ENCODE peak calls at places on chromosomes 4 and X, in ten cellular contexts. One of them, this sample, is unnamed.
A peak's percentile ranks its signal among the peaks of the same experiment; 100 is the strongest.

GRCh38 chr4:152229782-152230289 is 306.1 kb downstream of the FBXW7 start:
- DNase-seq in mesothelial cell of epicardium: no peak
- DNase-seq in H9: peak; percentile 51
- DNase-seq in body of pancreas: no peak
- DNase-seq in GM06990: no peak
- DNase-seq in lower leg skin: no peak
- DNase-seq in astrocyte: no peak
- DNase-seq in glutamatergic neuron: no peak
- DNase-seq in RWPE1: no peak
- DNase-seq in heart right ventricle: no peak
- DNase-seq in this sample: no peak

GRCh38 chr4:60201052-60201673 is 999.0 kb upstream of the ADGRL3 start:
- DNase-seq in lower leg skin: no peak
- DNase-seq in H9: peak; percentile 38
- DNase-seq in GM06990: peak; percentile 7
- DNase-seq in mesothelial cell of epicardium: peak; percentile 26
- DNase-seq in body of pancreas: peak; percentile 64
- DNase-seq in astrocyte: peak; percentile 14
- DNase-seq in RWPE1: peak; percentile 32
- DNase-seq in heart right ventricle: peak; percentile 13
- DNase-seq in glutamatergic neuron: peak; percentile 69
- DNase-seq in this sample: no peak

GRCh38 chrX:102846544-102847236 is 90.4 kb upstream of the RAB40AL start:
- DNase-seq in mesothelial cell of epicardium: no peak
- DNase-seq in body of pancreas: no peak
- DNase-seq in glutamatergic neuron: no peak
- DNase-seq in GM06990: no peak
- DNase-seq in astrocyte: peak; percentile 62
- DNase-seq in RWPE1: peak; percentile 7
- DNase-seq in heart right ventricle: no peak
- DNase-seq in lower leg skin: no peak
- DNase-seq in H9: no peak
- DNase-seq in this sample: no peak

GRCh38 chrX:130155564-130155963 is 10.1 kb downstream of the AIFM1 start:
- DNase-seq in body of pancreas: no peak
- DNase-seq in glutamatergic neuron: no peak
- DNase-seq in GM06990: no peak
- DNase-seq in RWPE1: no peak
- DNase-seq in heart right ventricle: no peak
- DNase-seq in lower leg skin: no peak
- DNase-seq in mesothelial cell of epicardium: no peak
- DNase-seq in H9: no peak
- DNase-seq in astrocyte: peak; percentile 51
- DNase-seq in this sample: no peak

GRCh38 chr4:107349732-107350131 is 313.6 kb upstream of the DKK2 start:
- DNase-seq in mesothelial cell of epicardium: no peak
- DNase-seq in body of pancreas: no peak
- DNase-seq in GM06990: no peak
- DNase-seq in RWPE1: no peak
- DNase-seq in astrocyte: no peak
- DNase-seq in H9: no peak
- DNase-seq in glutamatergic neuron: no peak
- DNase-seq in heart right ventricle: no peak
- DNase-seq in lower leg skin: no peak
- DNase-seq in this sample: no peak

GRCh38 chrX:53918697-53919096 is 125.6 kb downstream of the PHF8 start:
- DNase-seq in glutamatergic neuron: no peak
- DNase-seq in body of pancreas: peak; percentile 12
- DNase-seq in astrocyte: peak; percentile 6
- DNase-seq in lower leg skin: no peak
- DNase-seq in H9: no peak
- DNase-seq in GM06990: no peak
- DNase-seq in heart right ventricle: no peak
- DNase-seq in mesothelial cell of epicardium: no peak
- DNase-seq in RWPE1: no peak
- DNase-seq in this sample: no peak

GRCh38 chrX:103941201-103941975 is 21.0 kb upstream of the TMSB15B start:
- DNase-seq in astrocyte: peak; percentile 27
- DNase-seq in lower leg skin: no peak
- DNase-seq in H9: no peak
- DNase-seq in RWPE1: peak; percentile 13
- DNase-seq in mesothelial cell of epicardium: no peak
- DNase-seq in glutamatergic neuron: no peak
- DNase-seq in heart right ventricle: no peak
- DNase-seq in body of pancreas: no peak
- DNase-seq in GM06990: no peak
- DNase-seq in this sample: no peak

GRCh38 chrX:128818690-128819089 is 704.6 kb downstream of the SMARCA1 start:
- DNase-seq in lower leg skin: no peak
- DNase-seq in GM06990: no peak
- DNase-seq in H9: no peak
- DNase-seq in body of pancreas: no peak
- DNase-seq in astrocyte: no peak
- DNase-seq in heart right ventricle: no peak
- DNase-seq in mesothelial cell of epicardium: no peak
- DNase-seq in RWPE1: no peak
- DNase-seq in glutamatergic neuron: no peak
- DNase-seq in this sample: no peak

GRCh38 chr4:128570380-128570779 is 239.1 kb upstream of the JADE1 start:
- DNase-seq in lower leg skin: peak; percentile 87
- DNase-seq in GM06990: no peak
- DNase-seq in glutamatergic neuron: no peak
- DNase-seq in astrocyte: no peak
- DNase-seq in body of pancreas: peak; percentile 31
- DNase-seq in RWPE1: peak; percentile 31
- DNase-seq in H9: no peak
- DNase-seq in mesothelial cell of epicardium: no peak
- DNase-seq in heart right ventricle: no peak
- DNase-seq in this sample: peak; percentile 29

GRCh38 chr4:76782837-76783236 is 115.1 kb downstream of the SOWAHB start:
- DNase-seq in RWPE1: peak; percentile 49
- DNase-seq in lower leg skin: no peak
- DNase-seq in heart right ventricle: no peak
- DNase-seq in body of pancreas: no peak
- DNase-seq in glutamatergic neuron: no peak
- DNase-seq in astrocyte: peak; percentile 89
- DNase-seq in GM06990: no peak
- DNase-seq in H9: no peak
- DNase-seq in mesothelial cell of epicardium: no peak
- DNase-seq in this sample: no peak

GRCh38 chrX:131747173-131747572 is 203.3 kb downstream of the OR13H1 start:
- DNase-seq in mesothelial cell of epicardium: no peak
- DNase-seq in glutamatergic neuron: no peak
- DNase-seq in RWPE1: no peak
- DNase-seq in astrocyte: peak; percentile 73
- DNase-seq in H9: no peak
- DNase-seq in GM06990: peak; percentile 68
- DNase-seq in body of pancreas: peak; percentile 85
- DNase-seq in lower leg skin: peak; percentile 88
- DNase-seq in heart right ventricle: no peak
- DNase-seq in this sample: no peak

GRCh38 chr4:85741921-85742591 is 267.1 kb downstream of the ARHGAP24 start:
- DNase-seq in GM06990: no peak
- DNase-seq in glutamatergic neuron: peak; percentile 32
- DNase-seq in H9: no peak
- DNase-seq in body of pancreas: peak; percentile 98
- DNase-seq in astrocyte: no peak
- DNase-seq in mesothelial cell of epicardium: no peak
- DNase-seq in lower leg skin: peak; percentile 87
- DNase-seq in heart right ventricle: peak; percentile 36
- DNase-seq in RWPE1: no peak
- DNase-seq in this sample: no peak

GRCh38 chr4:3045500-3045850 is 28.9 kb downstream of the HTT-AS start:
- DNase-seq in astrocyte: peak; percentile 51
- DNase-seq in lower leg skin: peak; percentile 91
- DNase-seq in mesothelial cell of epicardium: no peak
- DNase-seq in heart right ventricle: peak; percentile 46
- DNase-seq in GM06990: peak; percentile 72
- DNase-seq in H9: no peak
- DNase-seq in glutamatergic neuron: no peak
- DNase-seq in body of pancreas: peak; percentile 26
- DNase-seq in RWPE1: no peak
- DNase-seq in this sample: no peak

GRCh38 chr4:17636696-17637351 is 22.4 kb downstream of the MED28 start:
- DNase-seq in glutamatergic neuron: peak; percentile 91
- DNase-seq in heart right ventricle: peak; percentile 80
- DNase-seq in astrocyte: peak; percentile 34
- DNase-seq in GM06990: peak; percentile 47
- DNase-seq in RWPE1: peak; percentile 54
- DNase-seq in H9: peak; percentile 86
- DNase-seq in body of pancreas: peak; percentile 82
- DNase-seq in lower leg skin: peak; percentile 91
- DNase-seq in mesothelial cell of epicardium: peak; percentile 48
- DNase-seq in this sample: peak; percentile 62

GRCh38 chrX:101595739-101596419 is 21.9 kb downstream of the ARMCX6 start:
- DNase-seq in RWPE1: peak; percentile 15
- DNase-seq in body of pancreas: peak; percentile 23
- DNase-seq in astrocyte: peak; percentile 48
- DNase-seq in GM06990: peak; percentile 44
- DNase-seq in heart right ventricle: no peak
- DNase-seq in H9: peak; percentile 27
- DNase-seq in mesothelial cell of epicardium: no peak
- DNase-seq in lower leg skin: no peak
- DNase-seq in glutamatergic neuron: no peak
- DNase-seq in this sample: no peak

DNA sequence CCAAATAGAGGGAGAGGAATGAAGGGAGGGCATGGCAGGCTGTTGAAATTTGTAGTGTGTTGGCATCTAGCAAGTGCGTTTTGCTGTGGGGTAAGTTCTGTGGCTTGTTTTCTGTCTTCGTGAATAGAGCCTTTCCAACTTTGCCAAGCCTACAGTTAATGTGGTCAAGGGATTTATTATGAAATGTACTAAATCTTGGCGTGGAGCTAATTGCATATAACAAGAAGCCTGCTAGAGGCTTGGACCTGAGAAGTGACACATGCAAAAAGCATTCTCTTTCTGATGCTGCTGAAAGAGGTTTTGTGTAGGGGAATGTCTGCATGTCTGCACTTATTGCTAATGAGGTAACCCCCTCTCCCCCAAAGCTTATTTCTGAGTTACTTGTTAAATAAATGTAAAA is 132.2 kb downstream of the BMPR1B start:
- DNase-seq in GM06990: no peak
- DNase-seq in H9: no peak
- DNase-seq in heart right ventricle: no peak
- DNase-seq in lower leg skin: no peak
- DNase-seq in glutamatergic neuron: no peak
- DNase-seq in body of pancreas: no peak
- DNase-seq in astrocyte: peak; percentile 96
- DNase-seq in RWPE1: peak; percentile 36
- DNase-seq in mesothelial cell of epicardium: no peak
- DNase-seq in this sample: no peak
- TF ChIP-seq CTCF in GM06990: no peak
- TF ChIP-seq CTCF in H9: no peak
- TF ChIP-seq CTCF in heart right ventricle: no peak
- TF ChIP-seq CTCF in lower leg skin: no peak
- TF ChIP-seq CTCF in glutamatergic neuron: no peak
- TF ChIP-seq CTCF in body of pancreas: no peak
- TF ChIP-seq CTCF in astrocyte: no peak
- TF ChIP-seq CTCF in RWPE1: no peak
- TF ChIP-seq CTCF in mesothelial cell of epicardium: no peak
- TF ChIP-seq CTCF in this sample: no peak

GRCh38 chr4:45453258-45453841 is 670.5 kb downstream of the GABRG1 start:
- DNase-seq in lower leg skin: no peak
- DNase-seq in heart right ventricle: no peak
- DNase-seq in H9: no peak
- DNase-seq in glutamatergic neuron: no peak
- DNase-seq in astrocyte: peak; percentile 0
- DNase-seq in mesothelial cell of epicardium: no peak
- DNase-seq in RWPE1: peak; percentile 10
- DNase-seq in GM06990: no peak
- DNase-seq in body of pancreas: no peak
- DNase-seq in this sample: no peak
- TF ChIP-seq CTCF in lower leg skin: no peak
- TF ChIP-seq CTCF in heart right ventricle: peak; percentile 48
- TF ChIP-seq CTCF in H9: peak; percentile 74
- TF ChIP-seq CTCF in glutamatergic neuron: peak; percentile 55
- TF ChIP-seq CTCF in astrocyte: peak; percentile 34
- TF ChIP-seq CTCF in mesothelial cell of epicardium: peak; percentile 33
- TF ChIP-seq CTCF in RWPE1: peak; percentile 66
- TF ChIP-seq CTCF in GM06990: peak; percentile 66
- TF ChIP-seq CTCF in body of pancreas: peak; percentile 35
- TF ChIP-seq CTCF in this sample: no peak

DNA sequence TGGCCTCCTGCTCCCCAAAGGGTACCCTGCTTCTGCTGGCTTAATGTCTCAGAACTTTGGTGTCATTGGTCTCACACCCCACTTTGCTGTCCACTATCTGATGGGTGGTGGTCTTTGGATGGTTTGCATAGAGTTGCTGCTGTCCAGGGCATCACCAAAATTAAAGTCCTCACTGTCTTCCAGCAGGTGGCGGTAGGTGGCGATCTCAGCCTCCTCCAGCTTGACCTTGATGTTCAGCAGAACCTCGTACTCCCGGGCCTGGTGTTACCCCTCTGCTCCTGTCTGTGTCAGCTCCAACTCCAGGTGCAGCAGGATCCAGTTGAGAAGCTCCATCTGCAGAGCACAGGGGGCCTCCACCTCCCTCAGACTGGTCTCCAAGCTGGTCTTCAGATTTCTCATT is 1169.5 kb upstream of the PABPC4L start:
- DNase-seq in lower leg skin: no peak
- DNase-seq in mesothelial cell of epicardium: no peak
- DNase-seq in heart right ventricle: no peak
- DNase-seq in glutamatergic neuron: peak; percentile 30
- DNase-seq in GM06990: no peak
- DNase-seq in astrocyte: no peak
- DNase-seq in H9: peak; percentile 50
- DNase-seq in body of pancreas: peak; percentile 50
- DNase-seq in RWPE1: no peak
- DNase-seq in this sample: no peak
- TF ChIP-seq CTCF in lower leg skin: no peak
- TF ChIP-seq CTCF in mesothelial cell of epicardium: no peak
- TF ChIP-seq CTCF in heart right ventricle: no peak
- TF ChIP-seq CTCF in glutamatergic neuron: no peak
- TF ChIP-seq CTCF in GM06990: peak; percentile 5
- TF ChIP-seq CTCF in astrocyte: no peak
- TF ChIP-seq CTCF in H9: peak; percentile 59
- TF ChIP-seq CTCF in body of pancreas: peak; percentile 11
- TF ChIP-seq CTCF in RWPE1: no peak
- TF ChIP-seq CTCF in this sample: no peak

DNA sequence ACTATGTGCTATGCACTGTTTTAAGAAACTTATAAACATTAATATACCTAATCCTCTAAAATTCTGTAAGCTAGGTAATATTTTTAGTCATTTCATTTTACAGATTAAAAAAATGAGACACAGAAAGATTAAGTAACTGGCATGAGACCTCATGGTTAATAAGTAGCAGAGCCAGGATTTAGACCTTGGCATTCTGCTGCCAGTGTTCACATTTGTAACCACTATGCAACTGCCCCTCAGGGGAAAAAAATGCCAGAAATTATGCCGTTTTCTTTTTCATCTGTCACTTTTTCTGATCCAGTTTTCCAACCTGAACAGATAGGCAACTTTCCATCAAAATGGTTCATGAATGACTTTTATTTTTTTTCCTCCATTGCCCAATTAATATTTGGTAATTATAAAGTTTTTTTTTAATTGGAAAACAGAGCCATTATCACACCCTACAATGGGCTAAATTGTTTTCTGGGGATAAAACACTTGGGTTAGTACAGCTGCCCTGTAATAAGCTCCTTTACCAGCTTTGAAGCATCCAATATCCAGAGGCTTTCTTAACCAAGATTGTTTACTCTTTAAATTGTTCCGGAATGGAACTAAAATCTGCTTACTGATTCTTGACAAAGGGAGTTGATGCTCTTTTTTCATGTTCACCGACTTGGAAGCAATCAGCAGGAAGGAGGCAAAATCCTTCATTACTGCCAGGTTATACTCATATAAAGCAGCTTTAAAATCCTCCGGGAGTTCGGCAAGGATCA is 56.4 kb upstream of the DDX60 start:
- DNase-seq in body of pancreas: peak; percentile 55
- DNase-seq in GM06990: no peak
- DNase-seq in astrocyte: no peak
- DNase-seq in glutamatergic neuron: no peak
- DNase-seq in H9: no peak
- DNase-seq in mesothelial cell of epicardium: no peak
- DNase-seq in heart right ventricle: no peak
- DNase-seq in RWPE1: no peak
- DNase-seq in lower leg skin: no peak
- DNase-seq in this sample: no peak
- TF ChIP-seq CTCF in body of pancreas: no peak
- TF ChIP-seq CTCF in GM06990: no peak
- TF ChIP-seq CTCF in astrocyte: no peak
- TF ChIP-seq CTCF in glutamatergic neuron: no peak
- TF ChIP-seq CTCF in H9: no peak
- TF ChIP-seq CTCF in mesothelial cell of epicardium: no peak
- TF ChIP-seq CTCF in heart right ventricle: no peak
- TF ChIP-seq CTCF in RWPE1: no peak
- TF ChIP-seq CTCF in lower leg skin: no peak
- TF ChIP-seq CTCF in this sample: no peak

This sample was measured in omental fat pad.